ENCODE peak calls at places on chromosomes 7 and 10, in six cellular contexts. Z is GM12878, B is SK-N-SH, H is H1, G is K562, S is HepG2. N is an unnamed sample.

GRCh38 chr7:107045980-107046379 is 1.5 kb downstream of the PRKAR2B start:
- DNase-seq in Z (no peak), B (no peak), H (no peak), G (peak), S (no peak), N (no peak)

GRCh38 chr7:94580601-94581000 is 71.0 kb downstream of the CASD1 start:
- DNase-seq in Z (no peak), B (no peak), H (no peak), G (no peak), S (peak), N (no peak)

GRCh38 chr10:55410415-55410885 is 609.4 kb upstream of the PCDH15 start:
- DNase-seq in Z (no peak), B (peak), H (peak), G (no peak), S (no peak), N (no peak)

GRCh38 chr10:101222683-101223273 is 6.5 kb downstream of the LBX1 start:
- DNase-seq in Z (no peak), B (peak), H (no peak), G (no peak), S (no peak), N (no peak)

GRCh38 chr7:27605689-27606269 is 56.9 kb downstream of the HIBADH start:
- DNase-seq in Z (no peak), B (no peak), H (no peak), G (no peak), S (peak), N (no peak)

GRCh38 chr10:122733450-122733849 is 33.8 kb upstream of the C10orf120 start:
- DNase-seq in Z (no peak), B (no peak), H (no peak), G (no peak), S (no peak), N (no peak)

GRCh38 chr10:80144302-80145131 is 12.0 kb downstream of the PLAC9 start:
- DNase-seq in Z (no peak), B (peak), H (no peak), G (peak), S (no peak), N (no peak)

GRCh38 chr7:91945476-91945875 is 4.8 kb downstream of the AKAP9 start:
- DNase-seq in Z (no peak), B (no peak), H (no peak), G (no peak), S (peak), N (no peak)

GRCh38 chr7:79495544-79496272 is 42.2 kb upstream of the MAGI2 start:
- DNase-seq in Z (no peak), B (no peak), H (no peak), G (no peak), S (no peak), N (no peak)

GRCh38 chr7:10802526-10802925 is 171.1 kb upstream of the PHF14 start:
- DNase-seq in Z (no peak), B (no peak), H (no peak), G (no peak), S (no peak), N (no peak)

GRCh38 chr7:108613147-108613948 is 43.7 kb downstream of the DNAJB9 start:
- DNase-seq in Z (no peak), B (peak), H (no peak), G (peak), S (peak), N (peak)

GRCh38 chr7:140230862-140231778 is 54.3 kb upstream of the KDM7A start:
- DNase-seq in Z (no peak), B (peak), H (peak), G (peak), S (peak), N (no peak)

GRCh38 chr7:1532456-1533254 is 2.2 kb downstream of the MAFK start:
- DNase-seq in Z (no peak), B (no peak), H (no peak), G (peak), S (peak), N (no peak)

GRCh38 chr7:150753826-150754603 is 16.8 kb downstream of the GIMAP5 start:
- DNase-seq in Z (no peak), B (peak), H (no peak), G (peak), S (peak), N (no peak)

GRCh38 chr7:15214981-15215380 is 312.4 kb upstream of the DGKB start:
- DNase-seq in Z (no peak), B (no peak), H (no peak), G (no peak), S (no peak), N (no peak)
- TF ChIP-seq POLR2AphosphoS5 in Z (no peak), B (no peak), H (no peak), G (no peak), S (no peak), N (no peak)

GRCh38 chr7:155882596-155882995 is 70.3 kb upstream of the SHH start:
- DNase-seq in Z (no peak), B (no peak), H (no peak), G (no peak), S (no peak), N (no peak)
- TF ChIP-seq TAF1 in Z (no peak), B (no peak), H (no peak), G (no peak), S (no peak), N (no peak)

DNA sequence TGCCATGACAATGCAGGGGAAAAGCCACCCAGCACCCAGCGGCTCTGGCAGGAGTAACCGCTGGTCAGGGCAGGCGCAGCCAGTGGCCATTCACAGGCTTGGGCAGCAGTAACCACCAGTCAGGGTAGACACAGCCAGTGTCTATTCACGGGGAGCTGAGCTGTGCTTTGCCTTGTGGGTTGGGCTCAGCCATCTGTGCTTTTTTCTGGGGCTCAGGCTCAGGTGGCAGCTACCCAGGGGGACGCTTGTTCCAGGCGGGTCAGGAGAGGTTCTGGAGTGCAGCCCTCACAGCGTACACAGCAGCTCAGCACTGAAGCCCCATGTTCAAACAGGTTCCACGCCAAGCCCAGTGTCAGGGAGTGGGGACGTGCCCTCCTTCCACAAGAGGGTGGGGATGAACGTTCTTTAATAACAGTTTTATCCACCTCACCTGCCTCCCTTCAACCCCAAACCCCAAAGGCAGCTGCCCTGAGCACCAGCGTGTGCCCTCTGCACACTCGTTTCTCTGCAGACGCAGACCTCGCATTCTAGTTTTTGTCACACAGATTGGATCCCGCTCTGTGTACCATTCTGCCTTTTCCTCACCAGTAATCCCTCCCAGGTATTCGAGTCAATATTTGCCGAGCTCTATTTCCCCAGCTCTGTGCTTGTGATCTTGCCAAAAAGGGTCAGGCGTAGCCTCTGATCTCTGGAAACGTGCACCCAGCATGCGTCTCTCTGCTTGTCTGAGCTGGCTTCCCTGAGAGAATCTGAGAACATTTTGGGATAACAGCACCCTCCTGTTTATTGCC is 28.7 kb downstream of the FOXL3 start:
- DNase-seq in Z (no peak), B (peak), H (no peak), G (no peak), S (peak), N (no peak)
- TF ChIP-seq POLR2AphosphoS5 in Z (no peak), B (no peak), H (no peak), G (no peak), S (no peak), N (no peak)

GRCh38 chr10:102776779-102777417 is 33.1 kb downstream of the WBP1L start:
- DNase-seq in Z (no peak), B (peak), H (peak), G (peak), S (peak), N (no peak)

GRCh38 chr10:102777696-102778530 is 34.2 kb downstream of the WBP1L start:
- DNase-seq in Z (no peak), B (no peak), H (no peak), G (no peak), S (no peak), N (no peak)

GRCh38 chr10:102780246-102780645 is 36.5 kb downstream of the WBP1L start:
- DNase-seq in Z (no peak), B (no peak), H (no peak), G (no peak), S (no peak), N (no peak)

GRCh38 chr10:102779680-102780079 is 35.9 kb downstream of the WBP1L start:
- DNase-seq in Z (no peak), B (no peak), H (no peak), G (peak), S (no peak), N (no peak)

GRCh38 chr10:102778781-102779180 is 35.0 kb downstream of the WBP1L start:
- DNase-seq in Z (no peak), B (no peak), H (no peak), G (no peak), S (no peak), N (no peak)
- TF ChIP-seq TAF1 in Z (no peak), B (no peak), H (no peak), G (no peak), S (no peak), N (no peak)

DNA sequence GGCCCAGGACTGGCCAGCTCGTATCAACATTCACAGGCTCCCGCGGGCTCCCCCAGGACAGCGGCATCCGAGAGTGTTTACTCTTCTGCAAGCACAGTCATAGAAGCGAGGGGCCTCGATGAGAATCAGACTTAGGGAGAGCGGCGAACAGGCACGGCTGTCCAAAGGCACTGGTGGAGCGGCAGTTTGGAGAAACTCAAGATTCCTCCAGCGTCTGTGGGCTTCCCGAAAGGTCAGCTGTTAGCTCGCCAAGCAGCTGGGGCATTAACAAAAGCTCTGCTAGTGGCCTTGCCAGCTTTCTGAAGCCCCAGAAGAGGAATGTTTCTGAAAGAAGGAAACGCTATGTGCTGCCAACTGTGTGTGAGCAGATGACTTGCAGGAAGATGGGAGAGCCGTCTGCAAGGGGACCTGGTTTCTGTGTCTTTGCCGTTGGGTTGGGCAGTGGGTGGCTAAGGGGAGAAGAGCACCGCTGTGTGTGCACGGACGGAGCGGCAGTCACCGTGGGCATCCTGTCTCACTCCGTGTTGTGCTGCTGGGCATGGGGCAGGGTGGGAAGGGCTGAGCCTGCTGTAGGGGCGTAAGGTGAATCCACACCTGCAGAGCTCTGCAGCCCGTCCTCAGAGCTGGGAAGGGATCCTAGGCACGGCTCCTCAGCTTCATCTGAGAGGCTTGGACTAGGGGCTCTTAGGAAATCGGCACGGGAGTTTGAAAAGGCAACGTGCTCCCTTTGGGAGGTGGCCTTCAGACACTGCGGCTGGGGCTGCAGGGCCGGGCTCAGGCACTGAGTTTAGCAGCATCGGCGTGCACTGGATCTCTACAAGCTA is 42.1 kb downstream of the AMZ1 start:
- DNase-seq in Z (no peak), B (no peak), H (no peak), G (no peak), S (no peak), N (no peak)
- TF ChIP-seq POLR2AphosphoS5 in Z (no peak), B (no peak), H (no peak), G (no peak), S (no peak), N (no peak)

GRCh38 chr10:132477398-132478340 is 59.9 kb upstream of the INPP5A start:
- DNase-seq in Z (no peak), B (no peak), H (no peak), G (no peak), S (no peak), N (no peak)

GRCh38 chr10:132478341-132479023 is 59.1 kb upstream of the INPP5A start:
- DNase-seq in Z (no peak), B (no peak), H (no peak), G (no peak), S (no peak), N (no peak)

GRCh38 chr10:132479603-132480221 is 57.9 kb upstream of the INPP5A start:
- DNase-seq in Z (no peak), B (no peak), H (no peak), G (no peak), S (no peak), N (no peak)

GRCh38 chr10:132480356-132480755 is 57.2 kb upstream of the INPP5A start:
- DNase-seq in Z (no peak), B (no peak), H (no peak), G (no peak), S (no peak), N (no peak)

GRCh38 chr10:132479024-132479602 is 58.5 kb upstream of the INPP5A start:
- DNase-seq in Z (no peak), B (no peak), H (no peak), G (no peak), S (no peak), N (no peak)
- TF ChIP-seq TAF1 in Z (no peak), B (no peak), H (no peak), G (no peak), S (no peak), N (no peak)

DNA sequence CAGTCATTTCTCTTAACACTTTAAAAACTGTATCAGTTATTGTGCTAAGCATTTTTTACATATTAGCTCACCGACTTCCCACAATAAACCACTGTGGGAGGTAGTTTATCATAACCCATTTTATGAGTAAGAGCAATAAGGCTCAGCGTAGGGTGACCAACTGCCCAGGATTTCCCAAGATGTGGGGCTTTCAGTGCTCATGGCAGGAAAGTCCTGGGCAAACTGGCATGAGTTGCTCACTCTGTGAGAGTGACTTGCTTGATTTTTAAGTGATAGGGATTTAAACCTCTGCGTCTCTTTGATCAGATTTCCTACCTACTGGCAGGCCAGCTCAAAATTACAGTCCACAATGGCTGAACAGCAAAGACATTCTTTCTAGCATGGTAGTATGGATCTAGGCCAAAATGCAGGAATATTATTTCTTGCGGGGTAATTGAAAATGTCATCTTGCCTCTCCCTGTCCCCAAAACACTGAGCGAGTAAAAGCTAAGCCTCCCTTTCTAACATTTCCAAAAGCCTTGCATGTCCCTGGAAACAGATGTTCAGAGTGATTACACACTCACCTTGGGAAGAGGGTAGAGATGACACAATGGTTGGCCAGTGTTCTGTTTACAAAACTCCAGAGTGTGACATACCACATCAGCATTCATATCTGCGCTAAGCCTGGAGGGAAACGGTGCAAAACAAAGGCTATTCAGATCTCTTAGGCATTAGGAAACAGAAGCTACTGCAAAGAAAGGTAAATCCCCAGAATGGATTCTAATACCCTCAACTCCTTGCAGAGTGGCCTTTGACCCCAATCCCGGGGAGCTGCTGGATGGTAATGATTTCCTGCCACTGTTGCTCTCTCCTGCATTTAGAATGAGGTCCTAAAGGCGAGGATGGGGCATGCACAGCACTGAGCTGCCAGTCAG is 65.4 kb downstream of the AOAH start:
- DNase-seq in Z (no peak), B (no peak), H (no peak), G (no peak), S (peak), N (no peak)
- TF ChIP-seq POLR2AphosphoS5 in Z (no peak), B (no peak), H (no peak), G (no peak), S (no peak), N (no peak)

N was measured in GM12891.